ENCODE peak calls at places on chromosome 11, in six cellular contexts. G is H9, A is neuronal stem cell, D is IMR-90, T is H1, N is mesenchymal stem cell. P is an unnamed sample.

GRCh38 chr11:75492181-75492820 is 33.4 kb downstream of the GDPD5 start:
- DNase-seq in G (peak), T (no peak), N (no peak), D (peak), A (no peak), P (no peak)

GRCh38 chr11:115458877-115459276 is 45.3 kb downstream of the CADM1 start:
- DNase-seq in A (no peak), N (no peak), D (peak), G (no peak), T (no peak), P (no peak)

GRCh38 chr11:95084509-95084908 is 5.1 kb upstream of the ENDOD1 start:
- DNase-seq in T (no peak), G (no peak), N (no peak), A (no peak), D (peak), P (no peak)

GRCh38 chr11:104663190-104664140 is 234.8 kb downstream of the CASP12 start:
- DNase-seq in T (no peak), D (peak), A (no peak), N (peak), G (no peak), P (no peak)

GRCh38 chr11:3220101-3220500 is 1.5 kb upstream of the MRGPRG start:
- DNase-seq in T (no peak), G (peak), D (no peak), A (no peak), N (no peak), P (no peak)

GRCh38 chr11:78802058-78802633 is 227.5 kb upstream of the NARS2 start:
- DNase-seq in G (no peak), A (no peak), N (peak), D (no peak), T (no peak), P (peak)

GRCh38 chr11:10272132-10272531 is 21.9 kb downstream of the SBF2 start:
- DNase-seq in D (peak), A (no peak), N (peak), T (no peak), G (no peak), P (no peak)

GRCh38 chr11:125943661-125944349 is 2.0 kb upstream of the VSIG10L2 start:
- DNase-seq in N (no peak), G (no peak), D (no peak), T (no peak), A (no peak), P (no peak)

GRCh38 chr11:107859459-107860239 is 1.1 kb upstream of the SLC35F2 start:
- DNase-seq in G (peak), N (peak), A (no peak), T (peak), D (no peak), P (no peak)

GRCh38 chr11:23257556-23257955 is 397.3 kb upstream of the CCDC179 start:
- DNase-seq in G (no peak), N (no peak), D (no peak), T (no peak), A (no peak), P (no peak)

GRCh38 chr11:74321487-74322188 is 10.2 kb upstream of the P4HA3 start:
- DNase-seq in G (no peak), A (no peak), T (peak), N (no peak), D (peak), P (peak)

GRCh38 chr11:95363189-95363588 is 132.2 kb upstream of the SESN3 start:
- DNase-seq in T (no peak), A (no peak), N (peak), D (no peak), G (no peak), P (no peak)

GRCh38 chr11:78595431-78596130 is 20.9 kb upstream of the NARS2 start:
- DNase-seq in D (peak), N (peak), T (no peak), A (no peak), G (no peak), P (no peak)

GRCh38 chr11:3186166-3186953 is 21.2 kb upstream of the OSBPL5 start:
- DNase-seq in A (no peak), T (no peak), G (no peak), N (no peak), D (no peak), P (no peak)

GRCh38 chr11:14537134-14537599 is 17.0 kb upstream of the PSMA1 start:
- DNase-seq in A (peak), N (peak), G (no peak), T (no peak), D (peak), P (peak)

GRCh38 chr11:19864141-19865120 is 151.8 kb downstream of the NAV2 start:
- DNase-seq in G (no peak), A (no peak), N (no peak), T (no peak), D (no peak), P (peak)

GRCh38 chr11:115194798-115195101 is 309.5 kb downstream of the CADM1 start:
- DNase-seq in N (no peak), A (no peak), T (no peak), G (no peak), D (peak), P (no peak)

GRCh38 chr11:2664886-2665746 is 34.7 kb downstream of the KCNQ1OT1 start:
- DNase-seq in D (no peak), G (peak), T (peak), A (no peak), N (no peak), P (no peak)

GRCh38 chr11:65417221-65417701 is 5.3 kb upstream of the NEAT1 start:
- DNase-seq in G (peak), N (peak), A (no peak), D (no peak), T (peak), P (no peak)

GRCh38 chr11:116656011-116656410 is 116.8 kb downstream of the BUD13 start:
- DNase-seq in N (no peak), G (peak), T (no peak), A (no peak), D (no peak), P (no peak)

GRCh38 chr11:5343474-5344335 is at the start of gene OR51B5:
- DNase-seq in A (no peak), T (no peak), G (no peak), D (peak), N (no peak), P (no peak)

GRCh38 chr11:69294621-69295078 is 695 bp downstream of the MYEOV start:
- DNase-seq in A (no peak), D (no peak), N (no peak), T (no peak), G (no peak), P (no peak)

GRCh38 chr11:134687548-134687947 is 275.5 kb upstream of the B3GAT1 start:
- DNase-seq in D (no peak), N (no peak), G (no peak), T (no peak), A (no peak), P (no peak)

GRCh38 chr11:23586188-23586587 is 725.9 kb upstream of the CCDC179 start:
- DNase-seq in D (peak), N (no peak), A (no peak), G (no peak), T (no peak), P (no peak)

GRCh38 chr11:14645247-14645912 is 1.8 kb downstream of the PDE3B start:
- DNase-seq in T (no peak), D (peak), G (no peak), N (peak), A (no peak), P (no peak)

GRCh38 chr11:121711900-121712424 is 259.2 kb upstream of the SORL1-AS1 start:
- DNase-seq in A (no peak), N (no peak), G (no peak), D (peak), T (no peak), P (no peak)

GRCh38 chr11:65502852-65503603 is 4.2 kb downstream of the MALAT1 start:
- DNase-seq in G (no peak), A (no peak), D (peak), T (no peak), N (peak), P (peak)

GRCh38 chr11:65102142-65103095 is 6.4 kb downstream of the VPS51 start:
- DNase-seq in D (peak), A (no peak), N (no peak), T (no peak), G (no peak), P (no peak)

GRCh38 chr11:70730411-70730810 is 332.1 kb downstream of the CTTN start:
- DNase-seq in N (no peak), D (no peak), T (no peak), G (no peak), A (no peak), P (no peak)

GRCh38 chr11:2580444-2581050 is 119.2 kb downstream of the KCNQ1OT1 start:
- DNase-seq in T (peak), D (no peak), G (peak), N (no peak), A (no peak), P (no peak)

GRCh38 chr11:108199446-108200321 is 22.8 kb downstream of the NPAT start:
- DNase-seq in N (peak), D (peak), G (no peak), T (no peak), A (no peak), P (peak)

GRCh38 chr11:116171271-116172140 is 601.3 kb downstream of the BUD13 start:
- DNase-seq in G (no peak), N (no peak), A (no peak), D (no peak), T (peak), P (no peak)

GRCh38 chr11:34135439-34135838 is 30.0 kb downstream of the NAT10 start:
- DNase-seq in A (no peak), T (no peak), N (no peak), G (no peak), D (no peak), P (no peak)

GRCh38 chr11:11569936-11570491 is 51.8 kb downstream of the GALNT18 start:
- DNase-seq in D (no peak), G (no peak), N (no peak), T (no peak), A (no peak), P (no peak)

DNA sequence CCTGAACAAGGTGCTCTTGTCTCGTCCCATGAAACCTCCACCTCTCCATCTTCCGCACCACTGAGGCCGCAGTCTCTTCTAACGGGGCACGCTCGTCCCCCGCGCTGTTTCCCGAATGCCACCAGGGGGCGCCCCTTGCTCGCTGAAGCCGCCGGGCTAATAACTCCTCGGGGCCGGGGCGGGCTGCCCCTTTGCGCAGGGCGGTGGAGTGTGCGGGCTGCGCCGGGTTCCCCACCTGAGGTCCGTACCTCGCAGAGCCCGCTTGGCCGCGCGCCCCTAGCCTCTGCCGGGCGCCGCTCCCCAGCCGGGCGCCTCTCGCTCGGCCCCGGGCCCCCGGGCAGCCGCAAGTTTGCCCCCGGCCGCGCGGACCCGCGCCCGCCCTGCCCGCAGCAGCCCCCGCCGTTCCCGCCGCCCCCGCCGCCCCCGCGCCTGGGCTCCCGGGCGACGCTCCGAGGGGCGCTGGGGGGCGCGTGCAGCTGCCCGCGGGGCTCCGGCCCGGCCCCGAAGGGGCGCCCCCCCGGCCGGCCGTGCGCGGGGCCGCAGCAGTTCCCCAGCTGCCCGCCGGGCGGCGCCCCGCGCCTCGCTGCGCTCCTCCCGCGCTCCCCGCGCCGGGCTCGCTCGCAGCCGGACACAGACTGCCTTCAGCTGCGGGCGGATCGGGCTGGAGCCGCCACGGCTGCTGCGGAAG is at the start of gene GRIK4:
- DNase-seq in T (peak), A (peak), N (peak), G (peak), D (peak), P (peak)
- H2AFZ ChIP-seq in T (peak), A (peak), N (no peak), G (no peak), D (peak), P (no peak)

DNA sequence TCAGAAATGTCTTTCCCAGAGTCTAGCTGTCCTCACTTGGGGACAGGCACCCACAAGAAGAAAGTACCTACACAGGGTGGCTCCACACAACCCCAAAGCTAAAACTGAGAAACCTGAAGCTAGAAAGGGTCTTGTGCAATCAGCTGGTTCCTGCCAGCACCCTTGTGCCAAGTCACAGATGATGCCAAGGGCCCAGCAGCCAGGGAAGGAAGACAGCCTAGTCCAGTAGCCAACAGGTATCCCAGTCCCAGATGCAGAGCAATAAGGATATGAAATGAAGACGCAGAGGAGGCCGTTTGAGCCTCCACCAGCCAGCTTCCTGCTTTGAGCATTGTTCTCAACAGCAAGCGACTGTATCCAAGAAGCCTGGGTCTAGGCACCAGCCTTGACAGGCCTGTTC is 6.1 kb downstream of the PLEKHA7 start:
- DNase-seq in T (no peak), N (no peak), D (no peak), G (no peak), A (no peak), P (no peak)
- H3K14ac ChIP-seq in T (no peak), N (no peak), D (no peak), G (no peak), A (no peak), P (no peak)

DNA sequence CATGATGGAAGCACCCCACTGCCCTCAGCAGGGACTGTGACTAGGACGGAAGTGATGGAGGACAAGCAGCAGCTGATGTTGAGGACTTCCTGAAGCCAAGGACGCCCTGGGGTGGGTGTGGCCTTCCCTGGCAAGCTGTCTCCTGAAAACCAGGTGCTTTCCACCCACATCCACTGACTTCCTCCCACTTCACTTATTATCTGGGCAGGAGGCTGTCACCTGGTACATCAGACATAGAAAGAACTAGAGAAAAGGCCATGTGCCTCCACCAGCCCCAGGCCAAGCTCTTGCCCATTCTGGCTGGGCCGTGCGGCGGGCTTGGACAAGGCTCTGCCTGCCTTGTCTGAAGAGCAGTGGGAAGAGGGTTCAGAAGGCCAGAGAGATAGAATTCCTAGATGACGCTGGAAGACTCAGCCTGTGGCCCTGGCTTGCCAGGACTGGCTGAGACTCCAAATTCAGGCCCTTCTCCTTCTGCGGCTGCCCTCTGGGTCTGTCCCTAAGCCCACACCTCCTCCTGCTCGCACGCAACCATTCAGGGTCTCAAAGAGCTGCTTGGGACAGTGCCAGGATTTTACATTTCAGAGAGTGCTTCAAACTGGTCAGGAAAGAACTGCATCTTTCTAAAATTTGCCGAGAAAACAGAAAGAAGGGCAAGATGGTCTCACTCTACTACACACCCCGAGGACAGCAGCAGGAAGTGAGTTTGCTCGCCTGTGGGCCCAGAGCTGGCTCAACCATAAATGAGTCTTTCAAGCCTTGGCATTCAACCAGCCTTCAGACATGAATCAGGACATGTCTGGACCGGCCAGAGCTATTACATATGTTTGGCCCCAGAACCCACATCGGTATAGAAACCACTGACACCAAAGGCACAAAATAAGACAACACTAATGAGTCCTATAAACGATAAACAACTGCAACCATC is 13.3 kb downstream of the ARHGAP1 start:
- DNase-seq in A (no peak), T (no peak), D (peak), N (no peak), G (no peak), P (peak)
- H2AFZ ChIP-seq in A (no peak), T (no peak), D (peak), N (no peak), G (no peak), P (peak)

DNA sequence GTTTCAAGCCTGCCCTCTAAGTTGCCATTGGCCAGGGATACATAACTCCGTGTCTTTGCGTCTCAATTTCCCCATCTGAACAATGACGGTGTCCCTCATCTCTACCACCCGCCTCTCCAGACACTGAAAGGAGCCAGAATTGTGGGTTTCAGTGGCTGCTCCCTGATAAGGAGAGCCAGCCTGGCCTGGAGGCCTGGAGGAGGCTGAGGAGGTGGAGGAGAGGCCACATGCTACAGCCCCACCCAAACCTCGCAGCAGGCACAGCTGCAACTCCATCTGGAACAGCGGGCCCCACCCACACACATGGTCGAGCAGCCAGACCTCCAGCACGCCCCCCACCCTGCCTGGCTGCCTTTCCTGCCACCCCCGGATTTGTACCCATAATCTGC is 34.4 kb upstream of the CD82 start:
- DNase-seq in A (no peak), D (no peak), G (no peak), T (no peak), N (no peak), P (no peak)
- H3K14ac ChIP-seq in A (peak), D (no peak), G (no peak), T (no peak), N (no peak), P (no peak)

DNA sequence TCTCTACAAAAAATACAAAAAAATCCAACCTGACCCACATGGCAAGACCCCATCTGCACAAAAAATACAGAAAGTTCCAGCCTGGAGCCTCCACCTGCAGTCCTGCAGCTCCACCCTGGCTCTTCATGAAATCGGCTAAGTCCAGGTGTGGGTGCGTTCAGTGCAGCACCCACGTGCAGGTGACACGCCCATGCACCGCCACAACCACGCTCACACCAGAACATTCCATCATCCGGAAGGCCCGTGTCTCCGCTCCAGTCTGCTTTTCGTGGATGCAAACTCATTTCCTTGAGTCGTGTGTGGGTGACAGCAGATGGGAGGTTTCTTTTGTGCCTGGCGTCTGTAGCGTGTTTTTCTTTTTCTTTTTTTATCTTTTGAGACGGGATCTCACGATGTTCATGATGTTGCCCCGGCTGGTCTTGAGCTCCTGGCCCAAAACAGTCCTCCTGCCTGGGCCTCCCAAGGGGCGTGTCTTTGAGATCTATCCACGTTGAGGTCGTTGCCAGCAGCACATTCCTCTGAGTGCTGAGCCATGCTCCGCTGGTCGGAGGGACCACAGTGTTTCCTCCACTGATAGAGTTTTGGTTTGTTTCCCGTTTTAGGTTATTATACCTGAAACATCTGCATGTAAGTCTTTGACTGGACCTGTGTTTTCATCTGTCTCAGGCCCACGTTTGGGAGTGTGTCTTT is 7.1 kb downstream of the PTDSS2 start:
- DNase-seq in G (no peak), A (no peak), T (no peak), N (no peak), D (no peak), P (no peak)
- H2AFZ ChIP-seq in G (no peak), A (no peak), T (no peak), N (no peak), D (no peak), P (no peak)

DNA sequence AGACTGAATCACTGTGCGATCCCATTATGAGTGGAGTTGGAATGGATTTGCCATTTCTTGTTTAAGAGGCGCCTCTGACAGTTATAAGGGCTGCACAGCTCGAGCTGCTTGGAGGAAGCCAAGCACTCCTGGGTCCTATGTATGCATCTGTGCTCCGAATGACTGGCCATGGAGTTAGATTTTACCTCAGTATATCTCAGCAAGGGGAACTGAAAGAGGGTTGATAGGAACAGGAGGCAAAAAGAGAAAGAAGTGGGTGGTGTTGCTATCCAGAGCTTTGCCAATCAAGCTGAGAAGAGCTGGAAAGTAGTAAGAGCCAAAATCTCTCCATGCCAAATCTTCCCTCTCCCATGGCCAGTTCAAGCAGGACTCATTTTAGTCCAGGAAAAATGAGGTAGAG is 632.0 kb upstream of the KIRREL3 start:
- DNase-seq in G (no peak), N (no peak), T (no peak), A (no peak), D (no peak), P (no peak)
- H3K14ac ChIP-seq in G (no peak), N (no peak), T (no peak), A (no peak), D (no peak), P (no peak)

DNA sequence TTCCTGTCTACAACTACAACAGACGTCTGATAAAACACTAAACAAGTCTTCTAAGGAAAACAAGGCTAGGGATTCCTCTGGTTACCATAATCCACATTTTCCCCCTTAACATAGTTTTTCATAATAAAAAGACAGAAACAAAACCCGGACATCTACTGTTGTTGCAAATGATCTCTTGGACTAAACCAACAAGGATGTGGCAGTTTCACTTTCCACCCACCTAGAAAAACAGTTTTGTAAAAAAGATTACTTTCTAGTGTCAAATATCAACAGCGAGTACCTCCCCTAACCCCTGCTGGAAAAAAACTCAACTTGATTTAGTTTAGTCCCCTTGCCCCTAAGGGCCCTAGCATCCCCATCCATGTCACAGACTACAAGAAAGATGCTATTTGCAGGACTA is 5.4 kb downstream of the GNG3 start:
- DNase-seq in T (no peak), A (no peak), G (no peak), N (no peak), D (no peak), P (no peak)
- H2AFZ ChIP-seq in T (no peak), A (no peak), G (no peak), N (no peak), D (no peak), P (no peak)